ENCODE peak calls at places on chromosomes 4 and X, in eight cellular contexts. J is sigmoid colon; Q is nucleus accumbens; V is Calu3; P is mesothelial cell of epicardium; E is stimulated activated CD4-positive, alpha-beta T cell treated with anti-CD3 and anti-CD28 coated beads, TNF-alpha, amount 100 ng/mL, for 4 hours; K is ELF-1; H is body of pancreas. U is an unnamed sample.

GRCh38 chr4:181959121-181959520 is 284.1 kb upstream of the TENM3 start:
- DNase-seq in E (no peak), K (no peak), H (no peak), J (no peak), P (no peak), V (no peak), Q (no peak), U (peak)

GRCh38 chr4:130210871-130211270 is 1114.9 kb downstream of the C4orf33 start:
- DNase-seq in Q (no peak), P (no peak), E (no peak), V (no peak), J (no peak), K (no peak), H (no peak), U (peak)

GRCh38 chr4:7034262-7035081 is 8.7 kb upstream of the TADA2B start:
- DNase-seq in K (peak), Q (no peak), J (no peak), E (no peak), P (no peak), H (peak), V (peak), U (peak)

GRCh38 chr4:152815078-152815477 is 35.3 kb downstream of the ARFIP1 start:
- DNase-seq in V (no peak), K (no peak), J (no peak), H (no peak), E (no peak), Q (no peak), P (no peak), U (no peak)

GRCh38 chrX:70769659-70770232 is 138.8 kb downstream of the TEX11 start:
- DNase-seq in E (no peak), K (no peak), Q (no peak), P (no peak), J (no peak), H (no peak), V (no peak), U (no peak)

GRCh38 chrX:150504399-150505186 is 63.8 kb upstream of the MTM1 start:
- DNase-seq in E (no peak), J (no peak), H (peak), V (no peak), P (no peak), K (peak), Q (no peak), U (no peak)

GRCh38 chrX:154021131-154021611 is 1.5 kb upstream of the IRAK1 start:
- DNase-seq in K (peak), V (no peak), Q (no peak), P (no peak), E (no peak), J (no peak), H (no peak), U (no peak)

GRCh38 chrX:40304115-40304514 is 206.4 kb upstream of the BCOR start:
- DNase-seq in V (no peak), H (no peak), P (no peak), K (peak), Q (no peak), E (no peak), J (no peak), U (no peak)

GRCh38 chrX:19535481-19535880 is 20.2 kb upstream of the MAP3K15 start:
- DNase-seq in P (no peak), V (no peak), E (no peak), K (no peak), Q (no peak), J (no peak), H (peak), U (no peak)

GRCh38 chr4:1674682-1675081 is 9.4 kb downstream of the FAM53A start:
- DNase-seq in J (no peak), P (no peak), Q (no peak), K (peak), E (no peak), H (no peak), V (no peak), U (no peak)

GRCh38 chr4:18025263-18025662 is 3.7 kb upstream of the LCORL start:
- DNase-seq in Q (no peak), V (no peak), K (no peak), H (no peak), P (no peak), J (no peak), E (no peak), U (no peak)

GRCh38 chr4:176583278-176583677 is 209.4 kb downstream of the VEGFC start:
- DNase-seq in J (no peak), P (no peak), Q (no peak), H (no peak), E (no peak), V (no peak), K (no peak), U (no peak)

GRCh38 chrX:24703185-24703494 is 9.4 kb downstream of the POLA1 start:
- DNase-seq in P (no peak), E (no peak), Q (no peak), V (no peak), J (no peak), K (no peak), H (no peak), U (no peak)

GRCh38 chr4:52748432-52748831 is 2.8 kb downstream of the ERVMER34-1 start:
- DNase-seq in V (no peak), J (no peak), K (no peak), Q (no peak), P (no peak), H (no peak), E (no peak), U (no peak)

GRCh38 chr4:186606593-186606992 is 51.2 kb upstream of the MTNR1A start:
- DNase-seq in K (peak), E (no peak), H (no peak), Q (no peak), J (no peak), V (no peak), P (no peak), U (no peak)

GRCh38 chr4:67603310-67604028 is 44.9 kb downstream of the STAP1 start:
- DNase-seq in J (no peak), V (no peak), E (no peak), Q (no peak), H (no peak), K (no peak), P (no peak), U (no peak)

GRCh38 chrX:110741213-110741796 is 54.3 kb downstream of the CHRDL1 start:
- DNase-seq in E (no peak), P (no peak), Q (no peak), V (no peak), K (peak), H (no peak), J (no peak), U (no peak)

GRCh38 chr4:81030617-81031388 is at the start of gene BMP3:
- DNase-seq in Q (no peak), E (no peak), P (no peak), V (peak), H (peak), K (peak), J (peak), U (no peak)

GRCh38 chr4:136484996-136485395 is 1047.3 kb downstream of the PCDH18 start:
- DNase-seq in E (no peak), P (no peak), Q (no peak), V (no peak), J (no peak), K (no peak), H (no peak), U (no peak)

GRCh38 chr4:87525636-87526035 is 3.5 kb downstream of the SPARCL1 start:
- DNase-seq in E (no peak), P (no peak), H (no peak), V (no peak), Q (no peak), J (peak), K (no peak), U (no peak)

GRCh38 chr4:180652533-180652932 is 1590.7 kb upstream of the TENM3 start:
- DNase-seq in Q (no peak), H (no peak), J (no peak), P (no peak), E (no peak), K (no peak), V (no peak), U (no peak)

GRCh38 chr4:74308215-74308614 is at the start of gene EPGN:
- DNase-seq in K (no peak), E (no peak), H (no peak), P (no peak), Q (no peak), V (no peak), J (no peak), U (no peak)

GRCh38 chr4:127479031-127479622 is 153.6 kb upstream of the INTU start:
- DNase-seq in E (no peak), H (no peak), V (no peak), K (no peak), Q (no peak), J (no peak), P (no peak), U (no peak)

GRCh38 chr4:165085946-165086345 is 26.7 kb downstream of the TMEM192 start:
- DNase-seq in K (no peak), H (no peak), E (no peak), P (no peak), J (no peak), V (no peak), Q (no peak), U (no peak)

GRCh38 chr4:185637162-185637875 is 102.0 kb upstream of the PDLIM3 start:
- DNase-seq in J (no peak), E (no peak), V (no peak), Q (no peak), K (no peak), H (peak), P (no peak), U (no peak)

GRCh38 chr4:113300384-113301011 is 251.0 kb downstream of the ANK2 start:
- DNase-seq in K (no peak), J (no peak), V (peak), H (peak), P (no peak), Q (no peak), E (no peak), U (no peak)

GRCh38 chr4:54945838-54946237 is 179.6 kb downstream of the KDR start:
- DNase-seq in H (no peak), Q (no peak), E (no peak), V (no peak), K (no peak), P (no peak), J (no peak), U (no peak)

GRCh38 chr4:40608628-40609027 is 21.0 kb downstream of the RBM47 start:
- DNase-seq in V (no peak), K (no peak), Q (no peak), J (no peak), H (no peak), E (no peak), P (no peak), U (no peak)

GRCh38 chrX:118115948-118116307 is 682 bp downstream of the KLHL13 start:
- DNase-seq in V (no peak), K (no peak), P (no peak), J (no peak), Q (no peak), H (no peak), E (no peak), U (no peak)

GRCh38 chr4:8585186-8585585 is 5.0 kb downstream of the GPR78 start:
- DNase-seq in V (no peak), H (no peak), J (peak), K (no peak), P (no peak), E (no peak), Q (no peak), U (peak)

GRCh38 chrX:11427082-11428033 is 134.1 kb downstream of the AMELX start:
- DNase-seq in J (peak), Q (no peak), H (peak), E (no peak), K (peak), P (no peak), V (peak), U (no peak)

GRCh38 chr4:41882622-41883347 is 52.4 kb upstream of the TMEM33 start:
- DNase-seq in K (peak), P (no peak), E (peak), V (peak), Q (no peak), J (no peak), H (peak), U (no peak)

GRCh38 chrX:1249101-1249887 is 19.3 kb upstream of the CSF2RA start:
- DNase-seq in H (peak), V (peak), P (no peak), E (no peak), K (peak), Q (no peak), J (peak), U (no peak)

GRCh38 chr4:121380448-121381147 is at the start of gene QRFPR:
- DNase-seq in K (peak), Q (no peak), J (no peak), E (no peak), P (no peak), V (peak), H (no peak), U (no peak)

GRCh38 chr4:169295822-169296221 is 25.1 kb upstream of the SH3RF1 start:
- DNase-seq in K (no peak), Q (no peak), J (no peak), E (no peak), H (no peak), V (no peak), P (no peak), U (no peak)

GRCh38 chr4:3746701-3747581 is 19.2 kb upstream of the ADRA2C start:
- DNase-seq in Q (no peak), J (no peak), P (no peak), K (no peak), V (peak), E (no peak), H (no peak), U (no peak)

U was measured in SW 1271.